ENCODE peak calls at places on chromosomes 11 and 22, in nine cellular contexts. X is amniotic stem cell; Z is naive thymus-derived CD8-positive, alpha-beta T cell; O is progenitor cell of endocrine pancreas; M is left lobe of liver; E is T-helper 9 cell; T is central memory CD4-positive, alpha-beta T cell; D is GM04504; B is HEK293T. C is an unnamed sample.

GRCh38 chr11:11786771-11787170 is 55.0 kb upstream of the USP47 start:
- DNase-seq in X (no peak), Z (no peak), O (no peak), M (no peak), E (no peak), T (no peak), D (no peak), B (peak), C (no peak)

GRCh38 chr11:2743427-2744110 is 43.8 kb upstream of the KCNQ1OT1 start:
- DNase-seq in X (no peak), Z (no peak), O (no peak), M (no peak), E (no peak), T (no peak), D (no peak), B (no peak), C (no peak)

GRCh38 chr11:61294717-61295595 is at the start of gene VWCE:
- DNase-seq in X (peak), Z (peak), O (peak), M (peak), E (peak), T (peak), D (peak), B (no peak), C (no peak)

GRCh38 chr11:81658722-81659121 is 1074.9 kb downstream of the FAM181B start:
- DNase-seq in X (no peak), Z (no peak), O (no peak), M (no peak), E (no peak), T (no peak), D (no peak), B (peak), C (no peak)

GRCh38 chr11:44945639-44946038 is 5.0 kb downstream of the TP53I11 start:
- DNase-seq in X (no peak), Z (no peak), O (no peak), M (no peak), E (no peak), T (no peak), D (no peak), B (no peak), C (no peak)

GRCh38 chr22:42357634-42358296 is 74.4 kb downstream of the NFAM1 start:
- DNase-seq in X (no peak), Z (no peak), O (no peak), M (peak), E (no peak), T (no peak), D (no peak), B (no peak), C (no peak)

GRCh38 chr11:134727204-134727603 is 315.2 kb upstream of the B3GAT1 start:
- DNase-seq in X (no peak), Z (no peak), O (no peak), M (no peak), E (no peak), T (no peak), D (no peak), B (peak), C (no peak)

GRCh38 chr11:69094111-69094914 is 45.6 kb downstream of the TPCN2 start:
- DNase-seq in X (no peak), Z (no peak), O (no peak), M (peak), E (no peak), T (no peak), D (no peak), B (no peak), C (no peak)

C was measured in BJ.